ENCODE peak calls at places on chromosomes 12 and 14, in four cellular contexts. I, K, G and Q are unnamed samples.

GRCh38 chr12:10001141-10001778 is 2.3 kb upstream of the CLEC1B start:
- DNase-seq in I (no peak), K (no peak), G (no peak), Q (no peak)

GRCh38 chr12:95624544-95624943 is 73.3 kb upstream of the USP44 start:
- DNase-seq in I (peak), K (no peak), G (no peak), Q (no peak)

GRCh38 chr14:52583544-52583943 is 30.9 kb downstream of the GPR137C start:
- DNase-seq in I (peak), K (no peak), G (no peak), Q (no peak)

GRCh38 chr12:40101747-40102146 is 4.1 kb downstream of the SLC2A13 start:
- DNase-seq in I (no peak), K (no peak), G (no peak), Q (no peak)

GRCh38 chr12:132160671-132161045 is 16.4 kb downstream of the NOC4L start:
- DNase-seq in I (no peak), K (no peak), G (no peak), Q (no peak)

GRCh38 chr14:73238262-73238852 is 1.1 kb downstream of the PAPLN start:
- DNase-seq in I (peak), K (no peak), G (peak), Q (no peak)

GRCh38 chr12:54182981-54183380 is 5.8 kb downstream of the SMUG1 start:
- DNase-seq in I (no peak), K (no peak), G (no peak), Q (no peak)

GRCh38 chr12:13000935-13001724 is 1.1 kb upstream of the HEBP1 start:
- DNase-seq in I (peak), K (peak), G (peak), Q (no peak)

GRCh38 chr14:89625988-89626806 is 209.2 kb upstream of the FOXN3 start:
- DNase-seq in I (no peak), K (no peak), G (peak), Q (no peak)

GRCh38 chr12:169528-170360 is 44.2 kb downstream of the SLC6A12 start:
- DNase-seq in I (no peak), K (no peak), G (peak), Q (no peak)

GRCh38 chr12:22229652-22230279 is 104.7 kb downstream of the ST8SIA1 start:
- DNase-seq in I (peak), K (no peak), G (no peak), Q (no peak)

GRCh38 chr12:13196302-13196921 is at the start of gene EMP1:
- DNase-seq in I (peak), K (no peak), G (peak), Q (no peak)

GRCh38 chr14:21089271-21089670 is 9.2 kb downstream of the ZNF219 start:
- DNase-seq in I (no peak), K (no peak), G (no peak), Q (no peak)

GRCh38 chr12:7934153-7934552 is 1.8 kb downstream of the SLC2A3 start:
- DNase-seq in I (no peak), K (no peak), G (no peak), Q (no peak)
- H4K5ac ChIP-seq in I (no peak), K (no peak), G (no peak), Q (no peak)

GRCh38 chr12:1405619-1406018 is 188.8 kb downstream of the FBXL14 start:
- DNase-seq in I (no peak), K (no peak), G (no peak), Q (no peak)

GRCh38 chr12:1413930-1414329 is 180.5 kb downstream of the FBXL14 start:
- DNase-seq in I (no peak), K (peak), G (no peak), Q (no peak)

GRCh38 chr12:1410794-1411193 is 183.6 kb downstream of the FBXL14 start:
- DNase-seq in I (no peak), K (no peak), G (no peak), Q (no peak)
- H4K5ac ChIP-seq in I (no peak), K (no peak), G (no peak), Q (no peak)

GRCh38 chr12:7061138-7061537 is 620 bp downstream of the C1S start:
- DNase-seq in I (no peak), K (no peak), G (peak), Q (no peak)
- H4K5ac ChIP-seq in I (peak), K (no peak), G (no peak), Q (no peak)

GRCh38 chr14:45085004-45085403 is 1.1 kb downstream of the PRPF39 start:
- DNase-seq in I (peak), K (no peak), G (no peak), Q (no peak)

GRCh38 chr14:45094275-45094674 is 10.4 kb downstream of the PRPF39 start:
- DNase-seq in I (no peak), K (no peak), G (no peak), Q (no peak)

GRCh38 chr14:45095143-45095542 is 11.2 kb downstream of the PRPF39 start:
- DNase-seq in I (no peak), K (no peak), G (no peak), Q (no peak)

GRCh38 chr14:45091696-45092095 is 7.8 kb downstream of the PRPF39 start:
- DNase-seq in I (peak), K (no peak), G (no peak), Q (no peak)

DNA sequence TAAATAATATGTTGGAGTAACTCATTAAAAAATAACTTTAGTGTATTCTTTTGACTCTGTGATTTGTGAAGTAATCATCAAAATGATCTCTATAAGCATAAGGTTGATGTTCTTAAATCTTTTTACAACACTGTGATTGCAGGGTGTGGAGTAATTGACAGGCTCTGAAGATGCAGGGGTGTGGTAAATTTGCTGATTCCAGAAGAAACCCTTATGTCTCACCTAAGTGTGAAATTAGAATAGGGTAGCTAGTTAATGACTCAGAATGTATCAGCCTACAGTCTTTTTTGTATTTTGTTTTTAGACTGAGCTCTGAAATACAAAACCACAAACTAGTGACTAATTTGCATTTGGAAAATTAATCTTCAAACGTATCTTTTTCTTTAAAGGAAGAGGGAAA is 5.9 kb downstream of the PRPF39 start:
- DNase-seq in I (peak), K (no peak), G (peak), Q (no peak)
- H4K5ac ChIP-seq in I (no peak), K (no peak), G (no peak), Q (no peak)

GRCh38 chr14:22564463-22564862 is 24.6 kb downstream of the DAD1 start:
- DNase-seq in I (no peak), K (no peak), G (no peak), Q (no peak)
- H4K5ac ChIP-seq in I (no peak), K (no peak), G (no peak), Q (no peak)

GRCh38 chr14:55158412-55158811 is 29.4 kb downstream of the LGALS3 start:
- DNase-seq in I (no peak), K (no peak), G (no peak), Q (no peak)

GRCh38 chr14:55157080-55157479 is 28.0 kb downstream of the LGALS3 start:
- DNase-seq in I (no peak), K (no peak), G (no peak), Q (no peak)

GRCh38 chr14:55160989-55161388 is 30.4 kb downstream of the DLGAP5 start:
- DNase-seq in I (peak), K (no peak), G (no peak), Q (no peak)
- H4K5ac ChIP-seq in I (no peak), K (no peak), G (no peak), Q (no peak)

GRCh38 chr14:96466918-96467317 is 35.3 kb upstream of the PAPOLA start:
- DNase-seq in I (no peak), K (no peak), G (no peak), Q (no peak)

DNA sequence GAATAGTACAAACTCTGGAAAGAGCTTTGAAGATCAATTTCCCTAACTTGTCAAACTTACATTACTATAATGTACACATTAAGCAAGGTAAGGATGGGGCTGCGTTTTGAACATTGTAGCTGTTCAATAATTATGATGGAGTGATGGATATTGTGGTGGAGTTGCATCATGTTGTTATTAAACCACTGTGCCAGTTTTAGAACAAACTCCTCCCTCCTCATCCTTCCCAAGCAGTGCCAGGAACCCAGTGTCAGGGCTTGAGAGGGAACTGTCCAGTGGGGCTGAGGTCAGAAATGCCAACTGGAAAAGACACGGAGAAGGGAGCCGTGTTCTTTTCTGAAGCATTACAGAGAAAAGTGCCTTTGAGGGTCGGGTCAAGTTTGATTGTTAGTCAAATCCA is 31.9 kb upstream of the PAPOLA start:
- DNase-seq in I (no peak), K (no peak), G (no peak), Q (no peak)
- H4K5ac ChIP-seq in I (no peak), K (no peak), G (no peak), Q (no peak)

GRCh38 chr12:120628919-120629318 is 11.5 kb upstream of the CABP1 start:
- DNase-seq in I (no peak), K (peak), G (peak), Q (peak)

GRCh38 chr12:120631097-120631496 is 9.3 kb upstream of the CABP1 start:
- DNase-seq in I (no peak), K (no peak), G (no peak), Q (no peak)

GRCh38 chr12:120625557-120626419 is 14.6 kb upstream of the CABP1 start:
- DNase-seq in I (no peak), K (peak), G (peak), Q (peak)

DNA sequence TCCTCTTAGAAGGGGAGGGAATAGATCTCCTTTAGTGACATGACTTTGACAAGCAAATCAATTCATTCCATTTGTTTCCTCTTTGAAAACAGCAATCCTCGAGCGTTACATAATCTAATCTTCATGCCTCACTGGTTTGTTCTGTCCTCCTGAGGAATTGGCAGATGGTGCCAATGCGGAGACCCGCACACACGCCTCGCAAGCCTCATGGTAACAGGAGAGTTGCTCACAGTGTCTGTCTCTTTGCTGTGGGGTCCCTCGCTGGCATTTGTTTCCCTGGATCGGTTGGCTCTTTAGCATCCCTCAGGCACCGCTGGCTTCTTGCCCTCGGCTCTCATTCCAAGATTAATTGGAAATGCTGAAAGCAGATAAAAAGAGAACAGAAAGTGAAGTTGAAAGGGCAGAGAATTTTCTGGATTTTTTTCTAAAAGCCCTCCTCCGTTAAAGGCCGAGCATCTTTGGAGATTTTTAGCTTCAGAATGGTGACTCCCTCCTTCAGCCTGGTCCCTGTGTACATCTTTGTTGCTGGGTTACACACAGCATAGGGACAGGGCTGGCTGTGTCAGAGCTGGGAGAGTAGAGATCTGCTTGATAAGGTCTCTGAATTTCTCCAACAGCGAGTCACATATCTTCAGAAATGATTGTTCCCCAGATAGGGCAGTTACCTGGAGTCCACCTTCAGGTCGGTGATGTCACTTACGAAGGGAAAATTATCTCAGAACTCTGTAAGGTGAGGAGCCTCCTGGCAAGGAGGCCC is 10.1 kb upstream of the CABP1 start:
- DNase-seq in I (no peak), K (no peak), G (peak), Q (no peak)
- H4K5ac ChIP-seq in I (no peak), K (no peak), G (no peak), Q (no peak)

GRCh38 chr14:92437729-92438280 is 75.8 kb upstream of the RIN3 start:
- DNase-seq in I (no peak), K (no peak), G (no peak), Q (no peak)

GRCh38 chr14:92437309-92437708 is 76.3 kb upstream of the RIN3 start:
- DNase-seq in I (no peak), K (no peak), G (no peak), Q (no peak)

GRCh38 chr14:92433407-92433806 is 80.2 kb upstream of the RIN3 start:
- DNase-seq in I (no peak), K (no peak), G (no peak), Q (no peak)

GRCh38 chr14:92435154-92435553 is 78.4 kb upstream of the RIN3 start:
- DNase-seq in I (no peak), K (no peak), G (no peak), Q (no peak)

DNA sequence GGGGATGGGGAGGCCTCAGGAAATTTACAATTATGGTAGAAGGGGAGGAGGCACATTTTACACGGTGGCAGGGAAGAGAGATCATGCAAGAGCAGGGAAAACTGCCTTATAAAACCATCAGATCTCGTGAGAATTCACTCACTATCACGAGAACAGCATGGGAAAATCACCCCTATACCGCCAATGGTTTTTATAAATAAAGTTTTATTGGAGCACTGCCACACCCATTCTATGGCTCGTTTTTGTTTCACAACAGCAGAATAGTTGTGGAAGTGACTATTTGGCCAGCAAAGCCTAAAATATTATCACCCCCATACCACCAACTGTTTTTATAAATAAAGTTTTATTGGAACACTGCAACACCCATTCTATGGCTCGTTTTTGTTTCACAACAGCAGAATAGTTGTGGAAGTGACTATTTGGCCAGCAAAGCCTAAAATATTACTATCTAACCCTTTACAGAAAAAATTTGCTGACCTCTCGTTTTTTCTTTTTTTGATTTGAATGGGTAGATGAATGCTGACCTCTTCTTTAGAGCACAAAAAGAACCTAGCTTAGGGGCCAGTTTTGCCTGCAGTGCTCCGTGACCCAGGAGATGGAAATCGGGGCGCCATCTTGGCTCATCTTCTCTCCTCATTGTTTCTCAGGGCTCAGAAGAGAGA is 77.3 kb upstream of the RIN3 start:
- DNase-seq in I (no peak), K (no peak), G (no peak), Q (no peak)
- H4K5ac ChIP-seq in I (no peak), K (no peak), G (no peak), Q (no peak)